ENCODE peak calls at places on chromosome 9, in seven cellular contexts. R, V, W, X, Q, G and T are unnamed samples.

GRCh38 chr9:137034039-137034708 is 2.3 kb upstream of the FUT7 start:
- DNase-seq in R (peak; percentile 63), V (peak; percentile 48), W (no peak), X (no peak), Q (no peak), G (no peak), T (peak; percentile 68)

GRCh38 chr9:70258692-70259511 is at the start of gene SMC5:
- DNase-seq in R (peak; percentile 95), V (peak; percentile 91), W (peak; percentile 93), X (peak; percentile 75), Q (peak; percentile 96), G (peak; percentile 83), T (peak; percentile 86)

GRCh38 chr9:103242025-103242424 is 246.9 kb downstream of the CYLC2 start:
- DNase-seq in R (peak; percentile 56), V (no peak), W (no peak), X (no peak), Q (no peak), G (no peak), T (no peak)

GRCh38 chr9:37327553-37327952 is 94.9 kb upstream of the GRHPR start:
- DNase-seq in R (no peak), V (no peak), W (no peak), X (no peak), Q (no peak), G (no peak), T (no peak)

GRCh38 chr9:107190031-107190935 is 92.8 kb upstream of the RAD23B start:
- DNase-seq in R (peak; percentile 28), V (no peak), W (no peak), X (no peak), Q (no peak), G (no peak), T (no peak)

GRCh38 chr9:16180546-16180945 is 627.7 kb downstream of the CCDC171 start:
- DNase-seq in R (no peak), V (no peak), W (peak; percentile 45), X (no peak), Q (no peak), G (no peak), T (no peak)

GRCh38 chr9:76394896-76395244 is 644 bp upstream of the RFK start:
- DNase-seq in R (peak; percentile 70), V (peak; percentile 37), W (peak; percentile 85), X (peak; percentile 22), Q (no peak), G (peak; percentile 74), T (peak; percentile 71)

GRCh38 chr9:137556069-137556838 is 4.6 kb downstream of the MRPL41 start:
- DNase-seq in R (no peak), V (peak; percentile 34), W (peak; percentile 56), X (no peak), Q (no peak), G (no peak), T (no peak)

GRCh38 chr9:129567329-129567728 is 53.6 kb downstream of the C9orf50 start:
- DNase-seq in R (no peak), V (no peak), W (no peak), X (no peak), Q (no peak), G (no peak), T (no peak)

GRCh38 chr9:5321058-5321457 is 16.5 kb upstream of the RLN2 start:
- DNase-seq in R (no peak), V (no peak), W (peak; percentile 6), X (no peak), Q (no peak), G (no peak), T (no peak)

GRCh38 chr9:109319631-109320233 is 1.1 kb downstream of the EPB41L4B start:
- DNase-seq in R (peak; percentile 64), V (peak; percentile 44), W (no peak), X (no peak), Q (peak; percentile 66), G (no peak), T (no peak)

GRCh38 chr9:121975801-121976277 is 117.3 kb downstream of the TTLL11 start:
- DNase-seq in R (no peak), V (peak; percentile 50), W (peak; percentile 63), X (no peak), Q (no peak), G (no peak), T (peak; percentile 47)

GRCh38 chr9:121974421-121974820 is 118.7 kb downstream of the TTLL11 start:
- DNase-seq in R (no peak), V (no peak), W (no peak), X (no peak), Q (no peak), G (no peak), T (no peak)

GRCh38 chr9:121968056-121968455 is 125.1 kb downstream of the TTLL11 start:
- DNase-seq in R (no peak), V (no peak), W (no peak), X (no peak), Q (no peak), G (no peak), T (no peak)

GRCh38 chr9:121976751-121977150 is 116.4 kb downstream of the TTLL11 start:
- DNase-seq in R (no peak), V (no peak), W (peak; percentile 55), X (no peak), Q (no peak), G (no peak), T (no peak)

DNA sequence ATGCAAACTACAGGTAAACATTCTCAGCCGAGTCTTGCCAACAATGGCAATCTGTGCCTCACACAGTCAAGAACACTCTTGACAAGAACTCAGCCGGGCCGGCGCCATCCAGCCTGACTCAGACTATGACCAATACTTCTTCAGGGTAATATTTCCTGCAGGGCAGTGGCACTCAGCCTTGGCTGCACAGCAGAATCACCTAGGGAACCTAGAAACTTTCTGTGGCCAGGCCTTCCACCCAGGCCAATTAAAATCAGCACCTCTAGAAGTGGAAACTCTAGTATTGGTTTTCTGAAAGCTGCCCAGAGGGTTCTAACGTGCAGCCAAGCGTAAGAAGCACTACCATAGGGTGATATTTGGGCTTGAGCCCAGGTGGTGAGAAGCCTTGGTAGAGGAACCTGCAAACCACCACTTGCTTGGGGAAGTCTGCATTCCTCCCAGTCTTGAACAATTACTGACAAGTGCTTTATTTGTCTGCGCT is 120.6 kb downstream of the TTLL11 start:
- DNase-seq in R (no peak), V (peak; percentile 82), W (peak; percentile 47), X (no peak), Q (no peak), G (no peak), T (peak; percentile 89)
- TF ChIP-seq EP300 in R (no peak), V (no peak), W (no peak), X (no peak), Q (no peak), G (no peak), T (no peak)

DNA sequence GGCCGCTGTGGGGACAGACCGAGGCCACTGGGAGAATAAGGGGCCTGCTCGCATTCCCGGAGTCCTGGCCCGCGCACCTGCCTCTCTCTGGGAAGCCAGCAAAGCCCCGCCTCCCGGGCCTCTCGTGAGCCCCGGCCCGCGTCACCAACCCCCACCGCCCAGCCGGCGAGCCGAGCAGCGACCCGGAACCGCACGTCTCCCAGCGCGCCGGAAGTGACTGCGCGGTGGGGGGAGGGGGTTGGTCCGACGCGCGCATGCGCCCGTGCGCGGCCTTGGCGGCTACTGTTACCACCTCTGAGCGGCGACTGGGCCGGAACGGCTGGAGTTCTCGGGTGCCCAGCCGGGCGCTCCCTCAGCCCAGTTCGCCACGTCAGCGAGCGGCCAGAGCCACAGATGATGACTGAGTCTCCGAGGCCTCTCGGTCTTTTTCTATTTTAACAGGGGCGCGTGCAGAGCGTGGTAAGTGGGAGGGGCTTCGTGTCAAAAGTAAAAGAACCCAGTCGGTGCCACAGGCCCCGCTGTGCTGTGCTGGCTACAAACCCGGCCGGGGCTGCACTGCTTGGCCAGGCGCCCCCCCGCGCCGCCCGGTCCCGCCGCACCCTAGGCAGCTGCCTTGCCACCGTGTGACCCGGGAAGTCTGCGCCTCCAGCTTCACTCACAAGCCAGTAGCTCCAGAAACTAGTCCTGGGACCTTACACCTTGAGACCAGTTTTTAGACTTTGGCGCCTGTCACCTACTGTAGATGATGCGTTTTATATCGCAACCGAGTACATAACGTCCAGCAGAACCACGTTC is at the start of gene GOLGA1:
- DNase-seq in R (peak; percentile 99), V (peak; percentile 98), W (peak; percentile 94), X (peak; percentile 87), Q (peak; percentile 97), G (peak; percentile 96), T (peak; percentile 97)
- TF ChIP-seq EP300 in R (peak; percentile 44), V (peak; percentile 11), W (no peak), X (peak; percentile 92), Q (no peak), G (peak; percentile 49), T (no peak)

GRCh38 chr9:124261787-124262595 is 4.2 kb downstream of the NEK6 start:
- DNase-seq in R (no peak), V (no peak), W (no peak), X (no peak), Q (no peak), G (no peak), T (no peak)

GRCh38 chr9:124258765-124259272 is 1.1 kb downstream of the NEK6 start:
- DNase-seq in R (no peak), V (no peak), W (no peak), X (no peak), Q (no peak), G (peak; percentile 19), T (no peak)

GRCh38 chr9:124262596-124263045 is 4.9 kb downstream of the NEK6 start:
- DNase-seq in R (no peak), V (no peak), W (no peak), X (no peak), Q (no peak), G (no peak), T (no peak)

GRCh38 chr9:124259273-124260078 is 1.7 kb downstream of the NEK6 start:
- DNase-seq in R (no peak), V (peak; percentile 84), W (peak; percentile 84), X (peak; percentile 58), Q (peak; percentile 84), G (no peak), T (no peak)

DNA sequence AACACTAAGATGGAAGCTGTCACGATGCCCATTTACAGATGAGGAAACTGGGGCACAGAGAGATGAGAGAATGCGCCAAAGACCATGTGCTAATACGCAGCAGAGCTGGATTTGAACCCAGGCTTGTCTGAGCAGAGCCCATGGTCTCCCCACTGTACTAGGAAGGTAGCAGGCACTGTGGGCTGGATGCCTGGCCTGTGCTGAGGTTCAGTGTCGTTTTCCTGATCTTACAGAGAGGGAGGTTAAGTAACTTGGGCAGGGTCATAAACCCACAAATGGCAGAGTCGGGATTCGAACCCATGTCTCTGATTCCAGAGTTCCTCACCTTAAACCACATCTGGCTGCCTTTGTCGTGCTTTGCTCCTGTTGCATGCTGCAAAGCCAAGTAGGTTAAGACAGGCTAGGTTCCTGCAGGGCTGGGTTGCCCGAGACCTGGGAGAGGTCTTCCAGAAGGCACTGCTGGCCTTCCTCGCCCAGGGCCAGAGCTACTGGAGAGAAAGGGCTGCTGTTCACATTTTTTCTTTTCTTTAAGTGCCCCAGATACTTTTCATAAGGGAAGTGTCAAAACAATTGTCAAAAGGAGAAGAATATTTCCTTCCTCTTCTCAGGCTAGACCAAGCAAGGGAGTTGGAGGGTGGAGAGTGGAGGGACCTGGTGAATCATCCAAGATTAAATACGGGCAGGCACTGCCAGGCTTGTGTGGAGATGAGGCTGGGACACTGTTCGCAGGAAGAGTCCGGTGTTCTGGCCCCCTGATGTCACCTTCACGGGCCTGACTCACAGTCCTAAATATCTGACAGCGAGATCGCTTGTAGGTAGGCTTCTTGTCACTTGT is 3.2 kb downstream of the NEK6 start:
- DNase-seq in R (no peak), V (peak; percentile 40), W (peak; percentile 73), X (no peak), Q (no peak), G (no peak), T (peak; percentile 75)
- TF ChIP-seq EP300 in R (no peak), V (no peak), W (no peak), X (peak; percentile 13), Q (no peak), G (no peak), T (no peak)

GRCh38 chr9:83432104-83432627 is 106.0 kb downstream of the FRMD3 start:
- DNase-seq in R (no peak), V (peak; percentile 97), W (peak; percentile 62), X (peak; percentile 30), Q (peak; percentile 41), G (no peak), T (peak; percentile 82)
- TF ChIP-seq EP300 in R (peak; percentile 13), V (no peak), W (peak; percentile 85), X (peak; percentile 40), Q (no peak), G (no peak), T (peak; percentile 55)